ENCODE peak calls at places on chromosome 13, in ten cellular contexts. W is AG09319, Z is MM.1S, Y is fibroblast of pulmonary artery, C is pancreas, I is kidney, O is fibroblast of mammary gland, M is AG10803, V is astrocyte, K is colonic mucosa. P is an unnamed sample.

GRCh38 chr13:110471833-110472162 is 89.7 kb downstream of the RAB20 start:
- DNase-seq in V (peak), K (peak), O (peak), I (peak), Z (peak), W (no peak), M (no peak), C (peak), Y (peak), P (peak)

GRCh38 chr13:20125129-20125782 is 35.6 kb downstream of the GJA3 start:
- DNase-seq in M (peak), W (no peak), I (no peak), K (no peak), C (no peak), O (peak), V (peak), Z (no peak), Y (peak), P (peak)

GRCh38 chr13:33263484-33263883 is 22.1 kb downstream of the STARD13 start:
- DNase-seq in V (no peak), Y (no peak), M (no peak), I (no peak), C (no peak), O (no peak), W (no peak), K (no peak), Z (no peak), P (no peak)

GRCh38 chr13:112917056-112917664 is 51.9 kb upstream of the MCF2L start:
- DNase-seq in K (no peak), Z (no peak), W (no peak), O (no peak), I (no peak), V (no peak), M (no peak), Y (no peak), C (no peak), P (no peak)

GRCh38 chr13:108188260-108188659 is 27.1 kb downstream of the LIG4 start:
- DNase-seq in Z (no peak), C (no peak), I (no peak), O (no peak), M (no peak), Y (no peak), W (no peak), K (no peak), V (no peak), P (no peak)

GRCh38 chr13:97395437-97396136 is 38.4 kb upstream of the RAP2A start:
- DNase-seq in O (peak), Z (no peak), M (peak), Y (peak), V (peak), C (no peak), K (no peak), W (no peak), I (no peak), P (peak)

GRCh38 chr13:97425570-97425969 is 8.4 kb upstream of the RAP2A start:
- DNase-seq in M (no peak), V (peak), I (no peak), W (no peak), O (no peak), Y (no peak), K (no peak), C (no peak), Z (no peak), P (peak)

GRCh38 chr13:97353927-97354326 is 80.0 kb upstream of the RAP2A start:
- DNase-seq in V (peak), M (peak), W (no peak), O (peak), Z (no peak), C (no peak), I (no peak), Y (no peak), K (no peak), P (peak)

GRCh38 chr13:28093871-28094270 is 6.5 kb downstream of the FLT3 start:
- DNase-seq in Y (no peak), M (no peak), W (no peak), C (no peak), K (no peak), V (no peak), I (no peak), Z (no peak), O (no peak), P (no peak)

GRCh38 chr13:43305416-43305815 is 282.0 kb downstream of the DNAJC15 start:
- DNase-seq in M (no peak), Z (no peak), K (no peak), Y (peak), V (peak), W (no peak), C (no peak), I (no peak), O (peak), P (no peak)

GRCh38 chr13:65855276-65855675 is 1374.9 kb downstream of the PCDH9 start:
- DNase-seq in Z (no peak), W (no peak), O (peak), Y (peak), V (no peak), M (no peak), C (no peak), I (no peak), K (no peak), P (peak)

GRCh38 chr13:100297413-100297812 is 208.5 kb downstream of the PCCA start:
- DNase-seq in M (no peak), I (no peak), O (no peak), Y (no peak), K (no peak), V (no peak), C (no peak), Z (no peak), W (no peak), P (no peak)

GRCh38 chr13:51495300-51495699 is 42.5 kb upstream of the INTS6 start:
- DNase-seq in O (no peak), Z (no peak), M (peak), K (no peak), W (peak), C (no peak), I (no peak), V (no peak), Y (no peak), P (no peak)

GRCh38 chr13:31090921-31091624 is 70.6 kb downstream of the HSPH1 start:
- DNase-seq in C (no peak), Y (peak), I (no peak), W (no peak), Z (no peak), V (no peak), M (no peak), O (no peak), K (no peak), P (peak)

GRCh38 chr13:27622102-27622820 is 569 bp downstream of the POLR1D start:
- DNase-seq in V (peak), O (peak), Y (peak), C (no peak), I (no peak), W (no peak), Z (no peak), M (peak), K (no peak), P (peak)

DNA sequence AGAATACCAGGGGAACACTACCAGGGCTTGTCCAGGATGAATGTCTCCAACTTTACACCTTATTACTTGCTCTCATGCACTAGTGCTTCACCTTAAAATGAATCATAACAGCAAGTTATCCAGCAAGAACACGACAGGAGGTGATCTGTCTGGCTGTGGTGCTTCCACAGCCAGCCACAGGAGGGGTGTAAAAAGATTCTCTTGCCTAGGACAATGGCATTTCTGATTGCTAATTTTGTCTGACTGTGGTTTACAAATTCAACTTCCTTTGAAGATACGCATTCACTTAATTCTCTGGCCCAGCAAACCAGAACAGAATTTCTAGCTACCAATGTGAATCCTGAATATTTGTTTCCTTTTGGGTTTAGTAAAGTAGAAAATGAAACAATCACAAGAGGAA is 23.1 kb upstream of the COG3 start:
- DNase-seq in V (peak), K (no peak), I (no peak), C (no peak), M (peak), Z (peak), W (no peak), Y (peak), O (peak), P (peak)
- TF ChIP-seq CTCF in V (no peak), K (no peak), I (no peak), C (no peak), M (peak), Z (peak), W (peak), Y (peak), O (peak), P (peak)

DNA sequence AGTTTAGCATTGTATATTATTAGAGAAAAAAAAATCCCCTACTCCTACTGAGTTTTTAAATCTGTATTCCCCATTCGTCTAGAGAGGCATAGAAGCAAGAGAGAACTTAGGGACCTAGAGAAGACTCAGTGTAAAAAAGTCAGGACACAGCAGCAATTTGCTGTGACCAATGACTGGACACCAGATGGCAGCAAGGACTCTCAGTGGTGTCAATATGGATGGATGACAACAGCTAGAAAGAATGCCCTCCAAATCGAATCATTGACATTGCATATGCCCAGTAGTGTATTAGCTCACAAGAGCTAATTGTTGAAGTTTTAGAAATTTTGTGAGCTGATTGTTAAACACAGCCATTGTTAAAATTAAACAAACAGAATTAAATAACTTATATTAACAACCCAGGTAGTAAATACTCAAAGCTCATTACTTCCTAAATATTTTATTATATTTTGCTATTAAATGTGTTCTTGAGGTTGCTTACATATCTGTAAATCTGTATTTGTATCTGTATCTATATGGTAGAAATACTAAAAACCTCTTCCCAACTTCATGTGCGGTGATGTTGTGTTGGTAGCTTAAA is 43.9 kb downstream of the SIAH3 start:
- DNase-seq in Z (peak), M (peak), V (peak), I (no peak), W (no peak), K (no peak), O (peak), Y (peak), C (peak), P (peak)
- TF ChIP-seq CTCF in Z (peak), M (peak), V (peak), I (peak), W (peak), K (no peak), O (peak), Y (peak), C (no peak), P (peak)

DNA sequence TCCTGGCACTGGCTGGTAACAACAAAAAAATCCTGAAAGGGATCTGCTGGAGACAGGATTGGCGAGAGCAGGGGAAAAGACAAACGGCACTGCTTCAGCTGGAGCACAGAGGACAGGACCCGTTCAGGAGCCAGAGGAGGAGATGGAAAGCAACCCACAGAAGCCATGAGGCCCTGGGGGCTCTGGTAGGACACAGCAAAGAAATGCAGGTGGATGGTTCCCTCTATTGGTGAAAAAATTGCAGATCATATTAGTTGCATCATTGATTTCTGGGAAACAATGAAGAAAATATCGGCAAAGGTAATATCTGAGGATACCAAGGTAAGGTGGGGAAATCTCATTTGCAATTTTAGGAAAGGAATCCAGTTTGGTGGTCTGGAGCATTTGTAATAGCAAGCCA is 25.7 kb upstream of the TPP2 start:
- DNase-seq in V (no peak), I (no peak), Y (no peak), W (no peak), Z (peak), K (no peak), O (no peak), M (no peak), C (no peak), P (no peak)
- TF ChIP-seq CTCF in V (no peak), I (no peak), Y (no peak), W (no peak), Z (peak), K (no peak), O (peak), M (peak), C (no peak), P (peak)

DNA sequence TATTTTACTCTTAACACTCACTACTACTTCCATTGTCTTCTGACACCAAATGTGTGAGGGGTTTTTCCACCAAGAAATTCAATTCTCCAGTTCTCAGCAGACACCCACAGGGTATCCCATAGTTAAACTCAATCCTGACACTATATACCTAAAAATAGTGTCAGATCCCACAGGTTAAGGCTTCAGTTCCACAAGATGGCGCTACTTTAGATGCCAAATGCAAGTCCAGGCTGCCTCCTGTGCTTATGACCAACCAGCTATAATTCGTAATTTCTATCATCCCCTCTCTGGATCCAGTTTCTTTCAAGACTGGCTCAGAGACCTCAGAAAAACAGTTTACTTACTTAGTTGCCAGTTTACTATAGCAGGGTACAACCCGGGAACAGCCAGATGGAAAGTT is 1146.2 kb upstream of the SPRY2 start:
- DNase-seq in Z (peak), W (no peak), V (no peak), C (no peak), Y (peak), M (no peak), O (peak), K (peak), I (no peak), P (peak)
- TF ChIP-seq CTCF in Z (no peak), W (no peak), V (peak), C (no peak), Y (no peak), M (no peak), O (no peak), K (no peak), I (peak), P (peak)

GRCh38 chr13:72620874-72621273 is 106.6 kb downstream of the MZT1 start:
- DNase-seq in W (no peak), V (no peak), M (no peak), C (no peak), I (no peak), Z (no peak), K (no peak), O (no peak), Y (no peak), P (no peak)
- TF ChIP-seq CTCF in W (no peak), V (no peak), M (no peak), C (no peak), I (no peak), Z (no peak), K (no peak), O (no peak), Y (no peak), P (no peak)

DNA sequence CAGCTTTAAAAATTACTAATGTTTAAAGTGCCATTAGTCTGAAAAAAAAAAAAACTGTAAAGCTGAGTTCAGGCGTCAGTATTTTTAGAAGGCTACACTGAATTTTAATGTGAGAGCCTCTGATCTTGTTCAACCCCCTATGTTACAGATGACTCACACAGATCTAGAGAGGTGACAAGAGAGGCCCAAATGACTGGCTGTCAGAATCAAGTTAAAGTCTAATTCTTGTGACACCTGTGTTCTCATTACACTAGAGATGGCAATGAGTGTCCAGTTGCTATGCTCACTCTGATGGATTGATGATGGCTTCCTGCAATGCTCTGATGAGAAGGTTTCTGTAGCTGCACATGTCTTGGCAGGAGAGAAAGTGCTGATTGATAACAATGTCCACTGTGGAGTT is 203.5 kb upstream of the OBI1 start:
- DNase-seq in V (no peak), K (no peak), W (no peak), M (no peak), Z (no peak), O (no peak), C (no peak), Y (no peak), I (no peak), P (no peak)
- TF ChIP-seq CTCF in V (no peak), K (no peak), W (no peak), M (no peak), Z (no peak), O (no peak), C (no peak), Y (no peak), I (no peak), P (no peak)